ENCODE peak calls at places on chromosomes 4 and X, in ten cellular contexts. One of them, this sample, is unnamed.

GRCh38 chr4:38062088-38062893 is 102.1 kb downstream of the PTTG2 start:
- DNase-seq in sigmoid colon: peak
- DNase-seq in stromal cell of bone marrow: peak
- DNase-seq in fibroblast of pulmonary artery: peak
- DNase-seq in GF-D8: peak
- DNase-seq in CD4-positive, CD25-positive, alpha-beta regulatory T cell: peak
- DNase-seq in neural crest cell: peak
- DNase-seq in fibroblast of the aortic adventitia: peak
- DNase-seq in pancreas: no peak
- DNase-seq in neural progenitor cell: peak
- DNase-seq in this sample: peak

GRCh38 chrX:105658136-105658535 is 164.2 kb upstream of the NRK start:
- DNase-seq in sigmoid colon: no peak
- DNase-seq in stromal cell of bone marrow: no peak
- DNase-seq in fibroblast of pulmonary artery: peak
- DNase-seq in GF-D8: no peak
- DNase-seq in CD4-positive, CD25-positive, alpha-beta regulatory T cell: no peak
- DNase-seq in neural crest cell: no peak
- DNase-seq in fibroblast of the aortic adventitia: peak
- DNase-seq in pancreas: no peak
- DNase-seq in neural progenitor cell: no peak
- DNase-seq in this sample: no peak

GRCh38 chrX:82816001-82816400 is 692.1 kb upstream of the POU3F4 start:
- DNase-seq in sigmoid colon: no peak
- DNase-seq in stromal cell of bone marrow: no peak
- DNase-seq in fibroblast of pulmonary artery: no peak
- DNase-seq in GF-D8: no peak
- DNase-seq in CD4-positive, CD25-positive, alpha-beta regulatory T cell: no peak
- DNase-seq in neural crest cell: no peak
- DNase-seq in fibroblast of the aortic adventitia: no peak
- DNase-seq in pancreas: no peak
- DNase-seq in neural progenitor cell: no peak
- DNase-seq in this sample: no peak

GRCh38 chrX:47581731-47582647 is at the start of gene TIMP1:
- DNase-seq in sigmoid colon: peak
- DNase-seq in stromal cell of bone marrow: peak
- DNase-seq in fibroblast of pulmonary artery: peak
- DNase-seq in GF-D8: peak
- DNase-seq in CD4-positive, CD25-positive, alpha-beta regulatory T cell: peak
- DNase-seq in neural crest cell: peak
- DNase-seq in fibroblast of the aortic adventitia: peak
- DNase-seq in pancreas: peak
- DNase-seq in neural progenitor cell: peak
- DNase-seq in this sample: peak

GRCh38 chrX:136577562-136577961 is 45.5 kb downstream of the VGLL1 start:
- DNase-seq in sigmoid colon: peak
- DNase-seq in stromal cell of bone marrow: peak
- DNase-seq in fibroblast of pulmonary artery: peak
- DNase-seq in GF-D8: peak
- DNase-seq in CD4-positive, CD25-positive, alpha-beta regulatory T cell: peak
- DNase-seq in neural crest cell: peak
- DNase-seq in fibroblast of the aortic adventitia: peak
- DNase-seq in pancreas: peak
- DNase-seq in neural progenitor cell: peak
- DNase-seq in this sample: peak

GRCh38 chrX:37825225-37825842 is 22.0 kb downstream of the DYNLT3 start:
- DNase-seq in sigmoid colon: peak
- DNase-seq in stromal cell of bone marrow: no peak
- DNase-seq in fibroblast of pulmonary artery: peak
- DNase-seq in GF-D8: no peak
- DNase-seq in CD4-positive, CD25-positive, alpha-beta regulatory T cell: peak
- DNase-seq in neural crest cell: peak
- DNase-seq in fibroblast of the aortic adventitia: peak
- DNase-seq in pancreas: no peak
- DNase-seq in neural progenitor cell: peak
- DNase-seq in this sample: no peak

GRCh38 chr4:6333301-6334202 is 63.9 kb downstream of the WFS1 start:
- DNase-seq in sigmoid colon: no peak
- DNase-seq in stromal cell of bone marrow: no peak
- DNase-seq in fibroblast of pulmonary artery: peak
- DNase-seq in GF-D8: no peak
- DNase-seq in CD4-positive, CD25-positive, alpha-beta regulatory T cell: peak
- DNase-seq in neural crest cell: peak
- DNase-seq in fibroblast of the aortic adventitia: peak
- DNase-seq in pancreas: no peak
- DNase-seq in neural progenitor cell: no peak
- DNase-seq in this sample: peak

GRCh38 chr4:22514001-22514400 is 1.9 kb downstream of the ADGRA3 start:
- DNase-seq in sigmoid colon: no peak
- DNase-seq in stromal cell of bone marrow: peak
- DNase-seq in fibroblast of pulmonary artery: peak
- DNase-seq in GF-D8: no peak
- DNase-seq in CD4-positive, CD25-positive, alpha-beta regulatory T cell: no peak
- DNase-seq in neural crest cell: no peak
- DNase-seq in fibroblast of the aortic adventitia: peak
- DNase-seq in pancreas: no peak
- DNase-seq in neural progenitor cell: no peak
- DNase-seq in this sample: no peak

GRCh38 chrX:19875051-19875432 is 12.4 kb downstream of the SH3KBP1 start:
- DNase-seq in sigmoid colon: no peak
- DNase-seq in stromal cell of bone marrow: no peak
- DNase-seq in fibroblast of pulmonary artery: no peak
- DNase-seq in GF-D8: peak
- DNase-seq in CD4-positive, CD25-positive, alpha-beta regulatory T cell: no peak
- DNase-seq in neural crest cell: no peak
- DNase-seq in fibroblast of the aortic adventitia: no peak
- DNase-seq in pancreas: no peak
- DNase-seq in neural progenitor cell: no peak
- DNase-seq in this sample: no peak

GRCh38 chrX:96372313-96373046 is 312.2 kb upstream of the DIAPH2 start:
- DNase-seq in sigmoid colon: no peak
- DNase-seq in stromal cell of bone marrow: peak
- DNase-seq in fibroblast of pulmonary artery: peak
- DNase-seq in GF-D8: no peak
- DNase-seq in CD4-positive, CD25-positive, alpha-beta regulatory T cell: peak
- DNase-seq in neural crest cell: peak
- DNase-seq in fibroblast of the aortic adventitia: peak
- DNase-seq in pancreas: no peak
- DNase-seq in neural progenitor cell: peak
- DNase-seq in this sample: peak

GRCh38 chr4:52870225-52870624 is 8.1 kb downstream of the RASL11B start:
- DNase-seq in sigmoid colon: no peak
- DNase-seq in stromal cell of bone marrow: no peak
- DNase-seq in fibroblast of pulmonary artery: no peak
- DNase-seq in GF-D8: no peak
- DNase-seq in CD4-positive, CD25-positive, alpha-beta regulatory T cell: no peak
- DNase-seq in neural crest cell: no peak
- DNase-seq in fibroblast of the aortic adventitia: no peak
- DNase-seq in pancreas: no peak
- DNase-seq in neural progenitor cell: no peak
- DNase-seq in this sample: no peak

GRCh38 chr4:137376312-137376711 is 156.0 kb downstream of the PCDH18 start:
- DNase-seq in sigmoid colon: no peak
- DNase-seq in stromal cell of bone marrow: no peak
- DNase-seq in fibroblast of pulmonary artery: no peak
- DNase-seq in GF-D8: no peak
- DNase-seq in CD4-positive, CD25-positive, alpha-beta regulatory T cell: no peak
- DNase-seq in neural crest cell: no peak
- DNase-seq in fibroblast of the aortic adventitia: no peak
- DNase-seq in pancreas: no peak
- DNase-seq in neural progenitor cell: no peak
- DNase-seq in this sample: no peak

GRCh38 chr4:88130544-88131305 is 27.7 kb downstream of the ABCG2 start:
- DNase-seq in sigmoid colon: no peak
- DNase-seq in stromal cell of bone marrow: no peak
- DNase-seq in fibroblast of pulmonary artery: no peak
- DNase-seq in GF-D8: no peak
- DNase-seq in CD4-positive, CD25-positive, alpha-beta regulatory T cell: no peak
- DNase-seq in neural crest cell: no peak
- DNase-seq in fibroblast of the aortic adventitia: no peak
- DNase-seq in pancreas: no peak
- DNase-seq in neural progenitor cell: no peak
- DNase-seq in this sample: no peak

GRCh38 chr4:168907119-168907698 is 102.8 kb downstream of the CBR4 start:
- DNase-seq in sigmoid colon: no peak
- DNase-seq in stromal cell of bone marrow: no peak
- DNase-seq in fibroblast of pulmonary artery: no peak
- DNase-seq in GF-D8: no peak
- DNase-seq in CD4-positive, CD25-positive, alpha-beta regulatory T cell: no peak
- DNase-seq in neural crest cell: no peak
- DNase-seq in fibroblast of the aortic adventitia: peak
- DNase-seq in pancreas: no peak
- DNase-seq in neural progenitor cell: no peak
- DNase-seq in this sample: no peak

GRCh38 chr4:154004859-154005520 is 216.1 kb upstream of the SFRP2 start:
- DNase-seq in sigmoid colon: peak
- DNase-seq in stromal cell of bone marrow: peak
- DNase-seq in fibroblast of pulmonary artery: peak
- DNase-seq in GF-D8: no peak
- DNase-seq in CD4-positive, CD25-positive, alpha-beta regulatory T cell: no peak
- DNase-seq in neural crest cell: no peak
- DNase-seq in fibroblast of the aortic adventitia: peak
- DNase-seq in pancreas: no peak
- DNase-seq in neural progenitor cell: no peak
- DNase-seq in this sample: no peak

GRCh38 chrX:46446727-46447378 is 98.4 kb downstream of the ZNF674 start:
- DNase-seq in sigmoid colon: peak
- DNase-seq in stromal cell of bone marrow: peak
- DNase-seq in fibroblast of pulmonary artery: peak
- DNase-seq in GF-D8: peak
- DNase-seq in CD4-positive, CD25-positive, alpha-beta regulatory T cell: peak
- DNase-seq in neural crest cell: peak
- DNase-seq in fibroblast of the aortic adventitia: peak
- DNase-seq in pancreas: peak
- DNase-seq in neural progenitor cell: peak
- DNase-seq in this sample: peak

GRCh38 chr4:92334716-92335350 is 31.1 kb downstream of the GRID2 start:
- DNase-seq in sigmoid colon: no peak
- DNase-seq in stromal cell of bone marrow: peak
- DNase-seq in fibroblast of pulmonary artery: peak
- DNase-seq in GF-D8: no peak
- DNase-seq in CD4-positive, CD25-positive, alpha-beta regulatory T cell: no peak
- DNase-seq in neural crest cell: no peak
- DNase-seq in fibroblast of the aortic adventitia: peak
- DNase-seq in pancreas: no peak
- DNase-seq in neural progenitor cell: no peak
- DNase-seq in this sample: no peak

GRCh38 chrX:154648931-154649863 is 4.2 kb downstream of the CTAG2 start:
- DNase-seq in sigmoid colon: no peak
- DNase-seq in stromal cell of bone marrow: no peak
- DNase-seq in fibroblast of pulmonary artery: no peak
- DNase-seq in GF-D8: no peak
- DNase-seq in CD4-positive, CD25-positive, alpha-beta regulatory T cell: no peak
- DNase-seq in neural crest cell: no peak
- DNase-seq in fibroblast of the aortic adventitia: no peak
- DNase-seq in pancreas: peak
- DNase-seq in neural progenitor cell: no peak
- DNase-seq in this sample: peak

GRCh38 chrX:133185938-133186337 is 32.2 kb downstream of the TFDP3 start:
- DNase-seq in sigmoid colon: no peak
- DNase-seq in stromal cell of bone marrow: no peak
- DNase-seq in fibroblast of pulmonary artery: no peak
- DNase-seq in GF-D8: no peak
- DNase-seq in CD4-positive, CD25-positive, alpha-beta regulatory T cell: no peak
- DNase-seq in neural crest cell: no peak
- DNase-seq in fibroblast of the aortic adventitia: no peak
- DNase-seq in pancreas: no peak
- DNase-seq in neural progenitor cell: no peak
- DNase-seq in this sample: no peak

GRCh38 chr4:101104264-101105052 is 242.9 kb downstream of the PPP3CA start:
- DNase-seq in sigmoid colon: no peak
- DNase-seq in stromal cell of bone marrow: no peak
- DNase-seq in fibroblast of pulmonary artery: no peak
- DNase-seq in GF-D8: no peak
- DNase-seq in CD4-positive, CD25-positive, alpha-beta regulatory T cell: no peak
- DNase-seq in neural crest cell: no peak
- DNase-seq in fibroblast of the aortic adventitia: no peak
- DNase-seq in pancreas: no peak
- DNase-seq in neural progenitor cell: no peak
- DNase-seq in this sample: peak

GRCh38 chrX:2561461-2561860 is 60.7 kb upstream of the DHRSX start:
- DNase-seq in sigmoid colon: no peak
- DNase-seq in stromal cell of bone marrow: no peak
- DNase-seq in fibroblast of pulmonary artery: no peak
- DNase-seq in GF-D8: peak
- DNase-seq in CD4-positive, CD25-positive, alpha-beta regulatory T cell: no peak
- DNase-seq in neural crest cell: no peak
- DNase-seq in fibroblast of the aortic adventitia: no peak
- DNase-seq in pancreas: no peak
- DNase-seq in neural progenitor cell: no peak
- DNase-seq in this sample: no peak

GRCh38 chrX:153488231-153488914 is 6.4 kb upstream of the BGN start:
- DNase-seq in sigmoid colon: no peak
- DNase-seq in stromal cell of bone marrow: no peak
- DNase-seq in fibroblast of pulmonary artery: peak
- DNase-seq in GF-D8: no peak
- DNase-seq in CD4-positive, CD25-positive, alpha-beta regulatory T cell: no peak
- DNase-seq in neural crest cell: no peak
- DNase-seq in fibroblast of the aortic adventitia: peak
- DNase-seq in pancreas: no peak
- DNase-seq in neural progenitor cell: peak
- DNase-seq in this sample: no peak

GRCh38 chrX:154655786-154656185 is 2.4 kb upstream of the CTAG2 start:
- DNase-seq in sigmoid colon: no peak
- DNase-seq in stromal cell of bone marrow: no peak
- DNase-seq in fibroblast of pulmonary artery: no peak
- DNase-seq in GF-D8: no peak
- DNase-seq in CD4-positive, CD25-positive, alpha-beta regulatory T cell: no peak
- DNase-seq in neural crest cell: no peak
- DNase-seq in fibroblast of the aortic adventitia: no peak
- DNase-seq in pancreas: peak
- DNase-seq in neural progenitor cell: no peak
- DNase-seq in this sample: peak

GRCh38 chr4:176844448-176844847 is 51.7 kb upstream of the VEGFC start:
- DNase-seq in sigmoid colon: no peak
- DNase-seq in stromal cell of bone marrow: no peak
- DNase-seq in fibroblast of pulmonary artery: no peak
- DNase-seq in GF-D8: no peak
- DNase-seq in CD4-positive, CD25-positive, alpha-beta regulatory T cell: no peak
- DNase-seq in neural crest cell: no peak
- DNase-seq in fibroblast of the aortic adventitia: no peak
- DNase-seq in pancreas: no peak
- DNase-seq in neural progenitor cell: no peak
- DNase-seq in this sample: no peak

GRCh38 chr4:83917572-83917971 is 381.7 kb downstream of the GPAT3 start:
- DNase-seq in sigmoid colon: no peak
- DNase-seq in stromal cell of bone marrow: no peak
- DNase-seq in fibroblast of pulmonary artery: peak
- DNase-seq in GF-D8: peak
- DNase-seq in CD4-positive, CD25-positive, alpha-beta regulatory T cell: no peak
- DNase-seq in neural crest cell: no peak
- DNase-seq in fibroblast of the aortic adventitia: peak
- DNase-seq in pancreas: no peak
- DNase-seq in neural progenitor cell: no peak
- DNase-seq in this sample: no peak

GRCh38 chr4:126969781-126970180 is 663.0 kb upstream of the INTU start:
- DNase-seq in sigmoid colon: no peak
- DNase-seq in stromal cell of bone marrow: no peak
- DNase-seq in fibroblast of pulmonary artery: no peak
- DNase-seq in GF-D8: no peak
- DNase-seq in CD4-positive, CD25-positive, alpha-beta regulatory T cell: no peak
- DNase-seq in neural crest cell: no peak
- DNase-seq in fibroblast of the aortic adventitia: no peak
- DNase-seq in pancreas: no peak
- DNase-seq in neural progenitor cell: no peak
- DNase-seq in this sample: no peak

GRCh38 chrX:14501312-14501711 is 28.0 kb upstream of the GLRA2 start:
- DNase-seq in sigmoid colon: peak
- DNase-seq in stromal cell of bone marrow: no peak
- DNase-seq in fibroblast of pulmonary artery: no peak
- DNase-seq in GF-D8: no peak
- DNase-seq in CD4-positive, CD25-positive, alpha-beta regulatory T cell: no peak
- DNase-seq in neural crest cell: no peak
- DNase-seq in fibroblast of the aortic adventitia: no peak
- DNase-seq in pancreas: no peak
- DNase-seq in neural progenitor cell: no peak
- DNase-seq in this sample: no peak

GRCh38 chr4:112735474-112735951 is 98.6 kb downstream of the LARP7 start:
- DNase-seq in sigmoid colon: no peak
- DNase-seq in stromal cell of bone marrow: no peak
- DNase-seq in fibroblast of pulmonary artery: no peak
- DNase-seq in GF-D8: no peak
- DNase-seq in CD4-positive, CD25-positive, alpha-beta regulatory T cell: peak
- DNase-seq in neural crest cell: no peak
- DNase-seq in fibroblast of the aortic adventitia: no peak
- DNase-seq in pancreas: no peak
- DNase-seq in neural progenitor cell: no peak
- DNase-seq in this sample: peak